ENCODE peak calls at places on chromosomes 13 and 19, in six cellular contexts. T is HepG2, W is HL-60, P is H1, S is SK-N-SH, H is GM12878. R is an unnamed sample.

GRCh38 chr19:49626243-49626642 is 13.7 kb downstream of the RRAS start:
- DNase-seq in S (no peak), P (no peak), W (no peak), T (no peak), H (no peak), R (no peak)

GRCh38 chr13:105266615-105267014 is 1268.8 kb downstream of the EFNB2 start:
- DNase-seq in W (no peak), S (no peak), H (no peak), T (no peak), P (no peak), R (no peak)

GRCh38 chr13:110327036-110327790 is 20.1 kb downstream of the COL4A2 start:
- DNase-seq in H (no peak), W (no peak), S (no peak), P (no peak), T (no peak), R (no peak)

GRCh38 chr19:49442793-49443365 is 1.6 kb upstream of the SLC17A7 start:
- DNase-seq in S (peak; percentile 91), W (peak; percentile 33), T (peak; percentile 86), H (no peak), P (peak; percentile 96), R (peak; percentile 91)

GRCh38 chr19:48968179-48968661 is 3.1 kb downstream of the FTL start:
- DNase-seq in W (no peak), P (no peak), S (no peak), T (peak; percentile 39), H (no peak), R (no peak)

GRCh38 chr13:74290324-74290773 is 156.1 kb upstream of the KLF12 start:
- DNase-seq in H (no peak), S (peak; percentile 47), T (peak; percentile 9), W (no peak), P (no peak), R (no peak)

GRCh38 chr13:85597790-85598500 is 201.3 kb downstream of the SLITRK6 start:
- DNase-seq in H (no peak), T (no peak), P (no peak), W (no peak), S (no peak), R (no peak)

GRCh38 chr19:11481777-11482383 is 1.0 kb upstream of the ELAVL3 start:
- DNase-seq in S (peak; percentile 93), T (peak; percentile 52), P (peak; percentile 79), H (peak; percentile 54), W (peak; percentile 73), R (peak; percentile 95)

GRCh38 chr13:94825507-94825906 is 113.2 kb upstream of the SOX21 start:
- DNase-seq in S (peak; percentile 7), W (no peak), T (no peak), P (peak; percentile 86), H (no peak), R (no peak)

GRCh38 chr13:113777311-113778260 is 18.6 kb downstream of the TMEM255B start:
- DNase-seq in H (no peak), T (no peak), S (no peak), W (no peak), P (no peak), R (peak; percentile 23)

GRCh38 chr13:84933797-84934196 is 865.4 kb downstream of the SLITRK6 start:
- DNase-seq in T (no peak), H (no peak), S (no peak), W (no peak), P (no peak), R (no peak)

GRCh38 chr13:45078003-45078402 is 42.3 kb upstream of the GTF2F2 start:
- DNase-seq in W (no peak), T (no peak), H (no peak), S (no peak), P (no peak), R (no peak)

GRCh38 chr19:6263306-6264076 is 16.3 kb downstream of the MLLT1 start:
- DNase-seq in W (no peak), P (no peak), T (no peak), S (no peak), H (no peak), R (no peak)

GRCh38 chr13:97257800-97258799 is 36.0 kb downstream of the MBNL2 start:
- DNase-seq in P (no peak), H (peak; percentile 37), W (no peak), T (peak; percentile 87), S (no peak), R (peak; percentile 64)

GRCh38 chr13:99868767-99869166 is 102.8 kb downstream of the ZIC5 start:
- DNase-seq in W (no peak), P (no peak), S (no peak), H (no peak), T (no peak), R (no peak)
- TF ChIP-seq GABPA in W (no peak), P (no peak), S (no peak), H (no peak), T (no peak), R (no peak)

DNA sequence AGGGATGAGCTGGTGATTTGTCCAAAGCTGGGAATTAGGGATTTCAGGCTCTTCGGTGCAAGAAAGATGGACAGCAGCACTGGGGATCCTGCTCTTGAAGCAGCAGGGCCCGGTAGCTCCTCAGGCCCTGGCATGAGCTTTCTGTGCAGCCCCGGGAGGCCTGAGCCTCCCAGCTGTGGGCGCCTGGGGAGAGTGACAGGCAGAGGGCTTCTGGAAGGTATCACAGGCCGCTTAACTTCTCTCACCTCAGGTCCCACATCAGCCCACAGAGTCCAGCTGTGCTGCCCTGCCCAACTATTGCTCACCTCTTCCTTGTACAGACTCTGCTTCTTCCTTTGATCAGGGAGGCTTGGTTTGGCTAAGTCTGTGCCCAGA is 14.6 kb upstream of the ZNF536 start:
- DNase-seq in S (no peak), H (no peak), T (no peak), W (no peak), P (no peak), R (no peak)
- TF ChIP-seq GABPA in S (no peak), H (no peak), T (no peak), W (no peak), P (no peak), R (no peak)

GRCh38 chr19:33740811-33741396 is 55.8 kb upstream of the KCTD15 start:
- DNase-seq in S (no peak), H (no peak), T (peak; percentile 31), W (peak; percentile 20), P (peak; percentile 21), R (peak; percentile 60)
- TF ChIP-seq GABPA in S (no peak), H (no peak), T (no peak), W (no peak), P (peak; percentile 51), R (no peak)

GRCh38 chr19:47190167-47190727 is 40.8 kb downstream of the BBC3 start:
- DNase-seq in S (peak; percentile 46), W (no peak), H (no peak), T (peak; percentile 96), P (no peak), R (no peak)
- TF ChIP-seq GABPA in S (no peak), W (no peak), H (no peak), T (no peak), P (no peak), R (no peak)

GRCh38 chr13:25902946-25903345 is 148.9 kb downstream of the SHISA2 start:
- DNase-seq in P (no peak), H (peak; percentile 55), W (no peak), S (no peak), T (no peak), R (no peak)
- TF ChIP-seq GABPA in P (no peak), H (no peak), W (no peak), S (no peak), T (no peak), R (no peak)

GRCh38 chr13:42581427-42581826 is 7.5 kb downstream of the TNFSF11 start:
- DNase-seq in H (no peak), T (no peak), P (no peak), S (no peak), W (no peak), R (no peak)

GRCh38 chr13:42577538-42577937 is 3.6 kb downstream of the TNFSF11 start:
- DNase-seq in S (no peak), H (no peak), W (no peak), T (no peak), P (no peak), R (no peak)

GRCh38 chr13:42575938-42576337 is 2.0 kb downstream of the TNFSF11 start:
- DNase-seq in P (no peak), W (no peak), T (no peak), H (no peak), S (no peak), R (no peak)

GRCh38 chr13:42574435-42575311 is 721 bp downstream of the TNFSF11 start:
- DNase-seq in T (no peak), W (no peak), P (no peak), S (peak; percentile 25), H (no peak), R (no peak)

DNA sequence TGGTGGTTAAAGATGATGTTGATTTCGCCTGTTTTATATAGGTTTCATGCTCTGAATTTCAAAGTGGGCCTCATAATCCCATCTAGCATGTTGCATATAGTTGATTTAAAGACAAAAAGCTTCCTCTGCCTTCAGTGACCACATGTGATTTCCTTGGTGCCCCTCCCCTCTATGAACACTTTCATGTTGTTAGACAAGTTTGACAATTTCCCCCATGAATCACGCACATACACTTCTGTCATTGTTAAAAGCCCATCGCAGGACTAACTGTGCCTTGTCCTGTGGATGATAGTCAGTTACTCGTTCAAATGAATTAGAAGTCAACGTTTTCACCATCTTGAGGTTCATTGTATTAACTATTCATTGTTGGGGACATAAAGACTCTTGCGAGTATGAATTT is 6.7 kb downstream of the TNFSF11 start:
- DNase-seq in T (no peak), H (no peak), S (no peak), P (no peak), W (no peak), R (no peak)
- TF ChIP-seq GABPA in T (no peak), H (no peak), S (no peak), P (no peak), W (no peak), R (no peak)

GRCh38 chr19:41951686-41952172 is 7.4 kb downstream of the RABAC1 start:
- DNase-seq in H (no peak), S (peak; percentile 90), W (peak; percentile 72), T (peak; percentile 58), P (peak; percentile 76), R (peak; percentile 86)
- TF ChIP-seq GABPA in H (no peak), S (no peak), W (no peak), T (no peak), P (no peak), R (no peak)

R was measured in K562.